ENCODE peak calls at places on chromosomes 6 and 20, in five cellular contexts. M, G, C, A and E are unnamed samples.

GRCh38 chr6:26199773-26200728 is 112.8 kb downstream of the HFE start:
- DNase-seq in M (peak; percentile 80), G (no peak), C (peak; percentile 74), A (peak; percentile 73), E (no peak)

GRCh38 chr6:26045046-26045938 is 41.9 kb upstream of the HFE start:
- DNase-seq in M (peak; percentile 94), G (peak; percentile 74), C (peak; percentile 94), A (peak; percentile 89), E (peak; percentile 93)

GRCh38 chr20:63980317-63980805 is 571 bp upstream of the PRPF6 start:
- DNase-seq in M (no peak), G (no peak), C (no peak), A (no peak), E (peak; percentile 91)

GRCh38 chr6:80548496-80548895 is 442.0 kb downstream of the BCKDHB start:
- DNase-seq in M (no peak), G (no peak), C (no peak), A (peak; percentile 67), E (no peak)

GRCh38 chr20:41475507-41475906 is 108.9 kb upstream of the EMILIN3 start:
- DNase-seq in M (no peak), G (no peak), C (no peak), A (peak; percentile 30), E (no peak)

GRCh38 chr6:167711784-167712183 is 114.9 kb upstream of the AFDN start:
- DNase-seq in M (no peak), G (no peak), C (no peak), A (no peak), E (no peak)

GRCh38 chr6:11142296-11143027 is 30.9 kb upstream of the ERVFRD-1 start:
- DNase-seq in M (no peak), G (no peak), C (no peak), A (no peak), E (no peak)

GRCh38 chr20:38965264-38965663 is 3.1 kb downstream of the DHX35 start:
- DNase-seq in M (no peak), G (no peak), C (no peak), A (no peak), E (no peak)

GRCh38 chr20:63121749-63122405 is 94.1 kb downstream of the YTHDF1 start:
- DNase-seq in M (peak; percentile 58), G (no peak), C (no peak), A (no peak), E (no peak)

GRCh38 chr6:74057326-74057725 is 361.3 kb downstream of the CD109 start:
- DNase-seq in M (no peak), G (no peak), C (no peak), A (peak; percentile 4), E (no peak)

GRCh38 chr6:70413829-70414494 is 654 bp downstream of the FAM135A start:
- DNase-seq in M (no peak), G (no peak), C (peak; percentile 21), A (peak; percentile 10), E (peak; percentile 18)

GRCh38 chr20:48148916-48149672 is 363.8 kb upstream of the SULF2 start:
- DNase-seq in M (no peak), G (no peak), C (no peak), A (no peak), E (no peak)

GRCh38 chr20:34581341-34582189 is 23.0 kb downstream of the MAP1LC3A start:
- DNase-seq in M (no peak), G (no peak), C (no peak), A (peak; percentile 69), E (no peak)
- H3K27ac ChIP-seq in M (peak overlapping the region; percentile 58), G (no peak overlapping the region), C (no peak overlapping the region), A (no peak overlapping the region), E (peak overlapping the region; percentile 4)

GRCh38 chr6:33607784-33608161 is 13.3 kb upstream of the ITPR3 start:
- DNase-seq in M (no peak), G (no peak), C (peak; percentile 68), A (no peak), E (no peak)
- TF ChIP-seq CTCF in M (no peak), G (peak; percentile 48), C (peak; percentile 78), A (no peak), E (no peak)

GRCh38 chr20:51156796-51157119 is 133.9 kb upstream of the KCNG1 start:
- DNase-seq in M (no peak), G (no peak), C (no peak), A (no peak), E (no peak)
- H3K27ac ChIP-seq in M (peak overlapping the region; percentile 62), G (no peak overlapping the region), C (no peak overlapping the region), A (no peak overlapping the region), E (no peak overlapping the region)

GRCh38 chr6:93035756-93036155 is 383.6 kb downstream of the EPHA7 start:
- DNase-seq in M (no peak), G (no peak), C (no peak), A (no peak), E (no peak)

GRCh38 chr6:93040375-93040774 is 379.0 kb downstream of the EPHA7 start:
- DNase-seq in M (no peak), G (no peak), C (no peak), A (peak; percentile 42), E (no peak)

GRCh38 chr6:93036835-93037234 is 382.5 kb downstream of the EPHA7 start:
- DNase-seq in M (no peak), G (no peak), C (peak; percentile 34), A (peak; percentile 14), E (no peak)
- TF ChIP-seq CTCF in M (no peak), G (peak; percentile 34), C (peak; percentile 44), A (no peak), E (no peak)

GRCh38 chr6:2982464-2983121 is 11.2 kb upstream of the SERPINB6 start:
- DNase-seq in M (no peak), G (peak; percentile 40), C (no peak), A (no peak), E (no peak)
- H3K27ac ChIP-seq in M (peak overlapping the region; percentile 68), G (peak overlapping the region; percentile 96), C (no peak overlapping the region), A (no peak overlapping the region), E (peak overlapping the region; percentile 55)

DNA sequence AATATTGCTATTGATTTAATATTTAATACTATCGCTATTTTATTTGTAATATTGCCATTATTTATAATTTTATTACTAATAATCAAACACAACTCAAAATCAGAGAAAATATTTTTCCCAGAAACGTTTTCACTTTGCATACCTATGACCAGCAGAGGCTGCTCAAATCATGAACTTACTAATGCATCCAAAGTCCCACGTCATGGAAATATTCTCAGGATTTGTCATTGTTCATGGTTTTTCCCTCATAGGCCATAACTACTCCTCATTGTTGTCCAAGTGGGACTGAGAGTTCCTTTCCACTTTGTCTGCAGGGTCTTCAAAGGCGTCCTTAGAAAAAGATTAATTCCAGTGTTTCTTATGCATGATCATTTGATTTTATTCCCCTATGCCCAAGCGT is 344.8 kb downstream of the THBS2 start:
- DNase-seq in M (no peak), G (no peak), C (no peak), A (peak; percentile 74), E (no peak)
- TF ChIP-seq CTCF in M (no peak), G (peak; percentile 22), C (no peak), A (peak; percentile 44), E (no peak)

DNA sequence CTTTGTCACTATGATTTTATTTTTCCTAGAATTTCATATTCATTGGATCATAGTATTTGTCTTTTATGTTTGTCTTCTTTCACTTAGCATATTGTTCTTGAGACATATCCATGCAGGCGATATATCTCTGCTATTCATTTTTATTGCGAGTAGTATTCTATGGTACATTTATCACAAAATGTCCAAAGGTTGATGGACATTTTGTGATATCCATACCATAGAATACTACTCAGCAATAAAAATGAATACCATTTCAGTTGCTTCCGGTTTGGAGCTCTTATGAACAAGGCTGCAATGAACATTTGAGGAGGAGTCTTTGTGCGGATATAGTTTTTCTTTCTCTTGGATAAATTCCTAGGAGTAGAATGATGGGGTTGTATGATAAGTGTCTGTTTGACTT is 28.8 kb upstream of the EYA2 start:
- DNase-seq in M (no peak), G (no peak), C (no peak), A (no peak), E (no peak)
- H3K27ac ChIP-seq in M (no peak overlapping the region), G (no peak overlapping the region), C (no peak overlapping the region), A (no peak overlapping the region), E (no peak overlapping the region)

GRCh38 chr20:34873583-34874093 is 982 bp upstream of the GGT7 start:
- DNase-seq in M (no peak), G (no peak), C (no peak), A (no peak), E (no peak)
- TF ChIP-seq CTCF in M (no peak), G (no peak), C (no peak), A (no peak), E (no peak)